ENCODE peak calls at places on chromosome 14, in eight cellular contexts. B is stimulated activated CD4-positive, alpha-beta T cell treated with anti-CD3 and anti-CD28 coated beads, Interleukin-1b, Interleukin-23, amount 100 ng/mL, for 1 hour; L is GM18507; Z is cardiac fibroblast; S is NCI-H1417; I is OCI-LY7; E is stimulated activated CD8-positive, alpha-beta memory T cell treated with anti-CD3 and anti-CD28 coated beads, Interleukin-12 subunit alpha, Interleukin-12 subunit beta, amount 100 ng/mL, for 4 hours; J is SW480. D is an unnamed sample.
A peak's percentile ranks its signal among the peaks of the same experiment; 100 is the strongest.

GRCh38 chr14:67674480-67675218 is at the start of gene VTI1B:
- DNase-seq in B (peak; percentile 54), L (peak; percentile 71), Z (peak; percentile 78), S (peak; percentile 88), I (peak; percentile 84), E (peak; percentile 74), J (peak; percentile 82), D (peak; percentile 25)

GRCh38 chr14:85528882-85529585 is 910 bp upstream of the FLRT2 start:
- DNase-seq in B (no peak), L (no peak), Z (peak; percentile 78), S (no peak), I (no peak), E (no peak), J (no peak), D (no peak)

GRCh38 chr14:100504372-100505078 is 82.7 kb downstream of the BEGAIN start:
- DNase-seq in B (no peak), L (no peak), Z (no peak), S (no peak), I (no peak), E (no peak), J (no peak), D (no peak)

GRCh38 chr14:31965735-31966598 is 111.1 kb upstream of the ARHGAP5 start:
- DNase-seq in B (no peak), L (no peak), Z (no peak), S (no peak), I (no peak), E (no peak), J (peak; percentile 41), D (no peak)

GRCh38 chr14:102941419-102942011 is 19.1 kb downstream of the AMN start:
- DNase-seq in B (no peak), L (no peak), Z (no peak), S (no peak), I (peak; percentile 38), E (no peak), J (no peak), D (no peak)

GRCh38 chr14:71705460-71705859 is 226.8 kb upstream of the RGS6 start:
- DNase-seq in B (no peak), L (no peak), Z (no peak), S (no peak), I (no peak), E (no peak), J (peak; percentile 12), D (no peak)

GRCh38 chr14:69129264-69129880 is 23.5 kb downstream of the DCAF5 start:
- DNase-seq in B (peak; percentile 40), L (peak; percentile 38), Z (peak; percentile 94), S (peak; percentile 82), I (peak; percentile 79), E (peak; percentile 39), J (peak; percentile 87), D (peak; percentile 37)

GRCh38 chr14:103067231-103067954 is 10.0 kb upstream of the CDC42BPB start:
- DNase-seq in B (no peak), L (no peak), Z (peak; percentile 72), S (no peak), I (no peak), E (no peak), J (peak; percentile 95), D (no peak)